ENCODE peak calls at places on chromosomes 16 and 17, in four cellular contexts. F is heart left ventricle; Z is activated CD4-positive, CD25-positive, alpha-beta regulatory T cell treated with anti-CD3 and anti-CD28 coated beads, Interleukin-2, amount 50 U/mL, for 16 hours; A is endothelial cell. S is an unnamed sample.

GRCh38 chr17:1629647-1630310 is 1.1 kb upstream of the SLC43A2 start:
- DNase-seq in F (peak; percentile 89), Z (peak; percentile 50), A (peak; percentile 81), S (no peak)

GRCh38 chr16:48533931-48534330 is 76.0 kb downstream of the N4BP1 start:
- DNase-seq in F (no peak), Z (no peak), A (no peak), S (no peak)

GRCh38 chr16:54554581-54554980 is 268.0 kb upstream of the IRX3 start:
- DNase-seq in F (no peak), Z (no peak), A (no peak), S (no peak)

GRCh38 chr16:15682105-15682570 is 32.1 kb downstream of the NDE1 start:
- DNase-seq in F (no peak), Z (no peak), A (peak; percentile 49), S (no peak)

GRCh38 chr17:50663812-50664374 is 29.2 kb downstream of the ABCC3 start:
- DNase-seq in F (no peak), Z (no peak), A (no peak), S (no peak)

GRCh38 chr17:80034977-80035686 is 540 bp downstream of the TBC1D16 start:
- DNase-seq in F (no peak), Z (no peak), A (peak; percentile 39), S (no peak)

GRCh38 chr17:66399441-66399840 is 97.0 kb downstream of the PRKCA start:
- DNase-seq in F (no peak), Z (no peak), A (no peak), S (no peak)

GRCh38 chr17:20095366-20096080 is 86.4 kb downstream of the SPECC1 start:
- DNase-seq in F (peak; percentile 84), Z (no peak), A (peak; percentile 60), S (peak; percentile 44)

GRCh38 chr16:7097537-7097936 is 235.1 kb upstream of the RBFOX1 start:
- DNase-seq in F (no peak), Z (no peak), A (no peak), S (no peak)

GRCh38 chr17:55301521-55302406 is 37.0 kb downstream of the HLF start:
- DNase-seq in F (no peak), Z (no peak), A (no peak), S (no peak)

GRCh38 chr17:44599298-44600175 is 42.3 kb downstream of the FZD2 start:
- DNase-seq in F (no peak), Z (no peak), A (no peak), S (peak; percentile 21)

GRCh38 chr17:38571833-38572274 is 33.9 kb downstream of the SRCIN1 start:
- DNase-seq in F (no peak), Z (no peak), A (no peak), S (no peak)

GRCh38 chr16:47308601-47309000 is 152.3 kb downstream of the ITFG1 start:
- DNase-seq in F (no peak), Z (no peak), A (no peak), S (no peak)

GRCh38 chr17:2263183-2263954 is 40.2 kb downstream of the SMG6 start:
- DNase-seq in F (no peak), Z (no peak), A (no peak), S (no peak)

GRCh38 chr16:87930456-87930855 is 5.9 kb downstream of the CA5A start:
- DNase-seq in F (no peak), Z (no peak), A (no peak), S (no peak)

GRCh38 chr17:45123930-45124796 is 8.2 kb downstream of the PLCD3 start:
- DNase-seq in F (no peak), Z (no peak), A (no peak), S (no peak)